ENCODE peak calls at places on chromosomes 2 and 18, in seven cellular contexts. One of them, this sample, is unnamed.

GRCh38 chr2:127196998-127197397 is 23.1 kb downstream of the CYP27C1 start:
- DNase-seq in ureter: no peak
- DNase-seq in astrocyte of the spinal cord: no peak
- DNase-seq in NCI-H774: peak
- DNase-seq in NCI-H345: peak
- DNase-seq in stimulated activated naive CD8-positive, alpha-beta T cell treated with anti-CD3 and anti-CD28 coated beads, Interleukin-15, Interleukin-2, amounts not matched to agents 100 U/mL and 50 U/mL, for 24 hours: no peak
- DNase-seq in ACHN: no peak
- DNase-seq in this sample: no peak

GRCh38 chr2:85995648-85996529 is 107.1 kb upstream of the ST3GAL5 start:
- DNase-seq in ureter: peak
- DNase-seq in astrocyte of the spinal cord: no peak
- DNase-seq in NCI-H774: no peak
- DNase-seq in NCI-H345: no peak
- DNase-seq in stimulated activated naive CD8-positive, alpha-beta T cell treated with anti-CD3 and anti-CD28 coated beads, Interleukin-15, Interleukin-2, amounts not matched to agents 100 U/mL and 50 U/mL, for 24 hours: no peak
- DNase-seq in ACHN: no peak
- DNase-seq in this sample: no peak

GRCh38 chr2:217451634-217452033 is 551.2 kb downstream of the TNS1 start:
- DNase-seq in ureter: no peak
- DNase-seq in astrocyte of the spinal cord: peak
- DNase-seq in NCI-H774: no peak
- DNase-seq in NCI-H345: no peak
- DNase-seq in stimulated activated naive CD8-positive, alpha-beta T cell treated with anti-CD3 and anti-CD28 coated beads, Interleukin-15, Interleukin-2, amounts not matched to agents 100 U/mL and 50 U/mL, for 24 hours: peak
- DNase-seq in ACHN: peak
- DNase-seq in this sample: no peak

GRCh38 chr2:240812301-240812680 is 7.7 kb downstream of the KIF1A start:
- DNase-seq in ureter: no peak
- DNase-seq in astrocyte of the spinal cord: no peak
- DNase-seq in NCI-H774: no peak
- DNase-seq in NCI-H345: no peak
- DNase-seq in stimulated activated naive CD8-positive, alpha-beta T cell treated with anti-CD3 and anti-CD28 coated beads, Interleukin-15, Interleukin-2, amounts not matched to agents 100 U/mL and 50 U/mL, for 24 hours: no peak
- DNase-seq in ACHN: no peak
- DNase-seq in this sample: peak

GRCh38 chr2:241546771-241547498 is 11.6 kb upstream of the BOK start:
- DNase-seq in ureter: no peak
- DNase-seq in astrocyte of the spinal cord: peak
- DNase-seq in NCI-H774: no peak
- DNase-seq in NCI-H345: no peak
- DNase-seq in stimulated activated naive CD8-positive, alpha-beta T cell treated with anti-CD3 and anti-CD28 coated beads, Interleukin-15, Interleukin-2, amounts not matched to agents 100 U/mL and 50 U/mL, for 24 hours: no peak
- DNase-seq in ACHN: peak
- DNase-seq in this sample: no peak

GRCh38 chr2:20378891-20379519 is 28.4 kb upstream of the PUM2 start:
- DNase-seq in ureter: peak
- DNase-seq in astrocyte of the spinal cord: peak
- DNase-seq in NCI-H774: peak
- DNase-seq in NCI-H345: peak
- DNase-seq in stimulated activated naive CD8-positive, alpha-beta T cell treated with anti-CD3 and anti-CD28 coated beads, Interleukin-15, Interleukin-2, amounts not matched to agents 100 U/mL and 50 U/mL, for 24 hours: no peak
- DNase-seq in ACHN: peak
- DNase-seq in this sample: peak

GRCh38 chr2:95079455-95079776 is 42.2 kb downstream of the MRPS5 start:
- DNase-seq in ureter: no peak
- DNase-seq in astrocyte of the spinal cord: no peak
- DNase-seq in NCI-H774: no peak
- DNase-seq in NCI-H345: no peak
- DNase-seq in stimulated activated naive CD8-positive, alpha-beta T cell treated with anti-CD3 and anti-CD28 coated beads, Interleukin-15, Interleukin-2, amounts not matched to agents 100 U/mL and 50 U/mL, for 24 hours: no peak
- DNase-seq in ACHN: no peak
- DNase-seq in this sample: no peak

GRCh38 chr2:164515030-164515429 is 106.3 kb downstream of the GRB14 start:
- DNase-seq in ureter: no peak
- DNase-seq in astrocyte of the spinal cord: no peak
- DNase-seq in NCI-H774: no peak
- DNase-seq in NCI-H345: peak
- DNase-seq in stimulated activated naive CD8-positive, alpha-beta T cell treated with anti-CD3 and anti-CD28 coated beads, Interleukin-15, Interleukin-2, amounts not matched to agents 100 U/mL and 50 U/mL, for 24 hours: no peak
- DNase-seq in ACHN: no peak
- DNase-seq in this sample: no peak

GRCh38 chr18:22689711-22690110 is 243.4 kb upstream of the RBBP8 start:
- DNase-seq in ureter: no peak
- DNase-seq in astrocyte of the spinal cord: no peak
- DNase-seq in NCI-H774: no peak
- DNase-seq in NCI-H345: no peak
- DNase-seq in stimulated activated naive CD8-positive, alpha-beta T cell treated with anti-CD3 and anti-CD28 coated beads, Interleukin-15, Interleukin-2, amounts not matched to agents 100 U/mL and 50 U/mL, for 24 hours: no peak
- DNase-seq in ACHN: no peak
- DNase-seq in this sample: no peak

GRCh38 chr18:8153887-8154583 is 455.2 kb upstream of the RAB12 start:
- DNase-seq in ureter: no peak
- DNase-seq in astrocyte of the spinal cord: peak
- DNase-seq in NCI-H774: no peak
- DNase-seq in NCI-H345: no peak
- DNase-seq in stimulated activated naive CD8-positive, alpha-beta T cell treated with anti-CD3 and anti-CD28 coated beads, Interleukin-15, Interleukin-2, amounts not matched to agents 100 U/mL and 50 U/mL, for 24 hours: no peak
- DNase-seq in ACHN: peak
- DNase-seq in this sample: no peak

GRCh38 chr2:9333591-9334171 is 89.6 kb downstream of the ITGB1BP1 start:
- DNase-seq in ureter: peak
- DNase-seq in astrocyte of the spinal cord: peak
- DNase-seq in NCI-H774: peak
- DNase-seq in NCI-H345: peak
- DNase-seq in stimulated activated naive CD8-positive, alpha-beta T cell treated with anti-CD3 and anti-CD28 coated beads, Interleukin-15, Interleukin-2, amounts not matched to agents 100 U/mL and 50 U/mL, for 24 hours: no peak
- DNase-seq in ACHN: peak
- DNase-seq in this sample: no peak

GRCh38 chr18:30134020-30134419 is 908.5 kb downstream of the DSC3 start:
- DNase-seq in ureter: no peak
- DNase-seq in astrocyte of the spinal cord: no peak
- DNase-seq in NCI-H774: no peak
- DNase-seq in NCI-H345: no peak
- DNase-seq in stimulated activated naive CD8-positive, alpha-beta T cell treated with anti-CD3 and anti-CD28 coated beads, Interleukin-15, Interleukin-2, amounts not matched to agents 100 U/mL and 50 U/mL, for 24 hours: no peak
- DNase-seq in ACHN: no peak
- DNase-seq in this sample: no peak

GRCh38 chr2:30664761-30665358 is 142.4 kb downstream of the CAPN13 start:
- DNase-seq in ureter: peak
- DNase-seq in astrocyte of the spinal cord: peak
- DNase-seq in NCI-H774: no peak
- DNase-seq in NCI-H345: no peak
- DNase-seq in stimulated activated naive CD8-positive, alpha-beta T cell treated with anti-CD3 and anti-CD28 coated beads, Interleukin-15, Interleukin-2, amounts not matched to agents 100 U/mL and 50 U/mL, for 24 hours: peak
- DNase-seq in ACHN: peak
- DNase-seq in this sample: peak

GRCh38 chr2:197356136-197356535 is 45.6 kb upstream of the ANKRD44 start:
- DNase-seq in ureter: no peak
- DNase-seq in astrocyte of the spinal cord: no peak
- DNase-seq in NCI-H774: no peak
- DNase-seq in NCI-H345: no peak
- DNase-seq in stimulated activated naive CD8-positive, alpha-beta T cell treated with anti-CD3 and anti-CD28 coated beads, Interleukin-15, Interleukin-2, amounts not matched to agents 100 U/mL and 50 U/mL, for 24 hours: no peak
- DNase-seq in ACHN: no peak
- DNase-seq in this sample: no peak

GRCh38 chr2:27735263-27735904 is 36.1 kb upstream of the MRPL33 start:
- DNase-seq in ureter: peak
- DNase-seq in astrocyte of the spinal cord: peak
- DNase-seq in NCI-H774: peak
- DNase-seq in NCI-H345: no peak
- DNase-seq in stimulated activated naive CD8-positive, alpha-beta T cell treated with anti-CD3 and anti-CD28 coated beads, Interleukin-15, Interleukin-2, amounts not matched to agents 100 U/mL and 50 U/mL, for 24 hours: peak
- DNase-seq in ACHN: peak
- DNase-seq in this sample: no peak

GRCh38 chr2:148642891-148643416 is 1.6 kb upstream of the EPC2 start:
- DNase-seq in ureter: no peak
- DNase-seq in astrocyte of the spinal cord: peak
- DNase-seq in NCI-H774: no peak
- DNase-seq in NCI-H345: no peak
- DNase-seq in stimulated activated naive CD8-positive, alpha-beta T cell treated with anti-CD3 and anti-CD28 coated beads, Interleukin-15, Interleukin-2, amounts not matched to agents 100 U/mL and 50 U/mL, for 24 hours: no peak
- DNase-seq in ACHN: no peak
- DNase-seq in this sample: no peak

GRCh38 chr2:170377469-170378207 is 199.7 kb downstream of the MYO3B start:
- DNase-seq in ureter: peak
- DNase-seq in astrocyte of the spinal cord: no peak
- DNase-seq in NCI-H774: no peak
- DNase-seq in NCI-H345: no peak
- DNase-seq in stimulated activated naive CD8-positive, alpha-beta T cell treated with anti-CD3 and anti-CD28 coated beads, Interleukin-15, Interleukin-2, amounts not matched to agents 100 U/mL and 50 U/mL, for 24 hours: no peak
- DNase-seq in ACHN: peak
- DNase-seq in this sample: no peak

GRCh38 chr2:54404270-54404669 is 51.9 kb upstream of the SPTBN1 start:
- DNase-seq in ureter: no peak
- DNase-seq in astrocyte of the spinal cord: no peak
- DNase-seq in NCI-H774: no peak
- DNase-seq in NCI-H345: no peak
- DNase-seq in stimulated activated naive CD8-positive, alpha-beta T cell treated with anti-CD3 and anti-CD28 coated beads, Interleukin-15, Interleukin-2, amounts not matched to agents 100 U/mL and 50 U/mL, for 24 hours: no peak
- DNase-seq in ACHN: no peak
- DNase-seq in this sample: no peak

GRCh38 chr18:9885170-9886004 is at the start of gene TXNDC2:
- DNase-seq in ureter: no peak
- DNase-seq in astrocyte of the spinal cord: peak
- DNase-seq in NCI-H774: no peak
- DNase-seq in NCI-H345: no peak
- DNase-seq in stimulated activated naive CD8-positive, alpha-beta T cell treated with anti-CD3 and anti-CD28 coated beads, Interleukin-15, Interleukin-2, amounts not matched to agents 100 U/mL and 50 U/mL, for 24 hours: no peak
- DNase-seq in ACHN: no peak
- DNase-seq in this sample: no peak

GRCh38 chr2:160287476-160287875 is 87.4 kb upstream of the ITGB6 start:
- DNase-seq in ureter: no peak
- DNase-seq in astrocyte of the spinal cord: no peak
- DNase-seq in NCI-H774: no peak
- DNase-seq in NCI-H345: no peak
- DNase-seq in stimulated activated naive CD8-positive, alpha-beta T cell treated with anti-CD3 and anti-CD28 coated beads, Interleukin-15, Interleukin-2, amounts not matched to agents 100 U/mL and 50 U/mL, for 24 hours: no peak
- DNase-seq in ACHN: no peak
- DNase-seq in this sample: no peak

GRCh38 chr2:224946911-224947310 is 95.4 kb downstream of the DOCK10 start:
- DNase-seq in ureter: no peak
- DNase-seq in astrocyte of the spinal cord: peak
- DNase-seq in NCI-H774: no peak
- DNase-seq in NCI-H345: no peak
- DNase-seq in stimulated activated naive CD8-positive, alpha-beta T cell treated with anti-CD3 and anti-CD28 coated beads, Interleukin-15, Interleukin-2, amounts not matched to agents 100 U/mL and 50 U/mL, for 24 hours: no peak
- DNase-seq in ACHN: no peak
- DNase-seq in this sample: no peak

GRCh38 chr2:152243723-152244122 is 68.2 kb upstream of the STAM2 start:
- DNase-seq in ureter: no peak
- DNase-seq in astrocyte of the spinal cord: peak
- DNase-seq in NCI-H774: no peak
- DNase-seq in NCI-H345: no peak
- DNase-seq in stimulated activated naive CD8-positive, alpha-beta T cell treated with anti-CD3 and anti-CD28 coated beads, Interleukin-15, Interleukin-2, amounts not matched to agents 100 U/mL and 50 U/mL, for 24 hours: no peak
- DNase-seq in ACHN: no peak
- DNase-seq in this sample: no peak

GRCh38 chr2:237692601-237693079 is 65.3 kb downstream of the LRRFIP1 start:
- DNase-seq in ureter: no peak
- DNase-seq in astrocyte of the spinal cord: no peak
- DNase-seq in NCI-H774: no peak
- DNase-seq in NCI-H345: peak
- DNase-seq in stimulated activated naive CD8-positive, alpha-beta T cell treated with anti-CD3 and anti-CD28 coated beads, Interleukin-15, Interleukin-2, amounts not matched to agents 100 U/mL and 50 U/mL, for 24 hours: no peak
- DNase-seq in ACHN: peak
- DNase-seq in this sample: no peak

GRCh38 chr18:53911200-53911599 is 313.3 kb downstream of the MBD2 start:
- DNase-seq in ureter: no peak
- DNase-seq in astrocyte of the spinal cord: no peak
- DNase-seq in NCI-H774: no peak
- DNase-seq in NCI-H345: no peak
- DNase-seq in stimulated activated naive CD8-positive, alpha-beta T cell treated with anti-CD3 and anti-CD28 coated beads, Interleukin-15, Interleukin-2, amounts not matched to agents 100 U/mL and 50 U/mL, for 24 hours: no peak
- DNase-seq in ACHN: no peak
- DNase-seq in this sample: no peak

GRCh38 chr18:45764000-45764686 is 40.2 kb downstream of the SLC14A1 start:
- DNase-seq in ureter: no peak
- DNase-seq in astrocyte of the spinal cord: peak
- DNase-seq in NCI-H774: no peak
- DNase-seq in NCI-H345: no peak
- DNase-seq in stimulated activated naive CD8-positive, alpha-beta T cell treated with anti-CD3 and anti-CD28 coated beads, Interleukin-15, Interleukin-2, amounts not matched to agents 100 U/mL and 50 U/mL, for 24 hours: no peak
- DNase-seq in ACHN: no peak
- DNase-seq in this sample: no peak

GRCh38 chr2:229909090-229909489 is 12.7 kb downstream of the TRIP12 start:
- DNase-seq in ureter: no peak
- DNase-seq in astrocyte of the spinal cord: no peak
- DNase-seq in NCI-H774: no peak
- DNase-seq in NCI-H345: no peak
- DNase-seq in stimulated activated naive CD8-positive, alpha-beta T cell treated with anti-CD3 and anti-CD28 coated beads, Interleukin-15, Interleukin-2, amounts not matched to agents 100 U/mL and 50 U/mL, for 24 hours: no peak
- DNase-seq in ACHN: no peak
- DNase-seq in this sample: no peak

GRCh38 chr2:176161817-176162626 is 4.9 kb downstream of the HOXD3 start:
- DNase-seq in ureter: no peak
- DNase-seq in astrocyte of the spinal cord: peak
- DNase-seq in NCI-H774: no peak
- DNase-seq in NCI-H345: no peak
- DNase-seq in stimulated activated naive CD8-positive, alpha-beta T cell treated with anti-CD3 and anti-CD28 coated beads, Interleukin-15, Interleukin-2, amounts not matched to agents 100 U/mL and 50 U/mL, for 24 hours: no peak
- DNase-seq in ACHN: no peak
- DNase-seq in this sample: no peak

GRCh38 chr18:12857215-12857924 is 26.7 kb downstream of the PTPN2 start:
- DNase-seq in ureter: no peak
- DNase-seq in astrocyte of the spinal cord: no peak
- DNase-seq in NCI-H774: no peak
- DNase-seq in NCI-H345: no peak
- DNase-seq in stimulated activated naive CD8-positive, alpha-beta T cell treated with anti-CD3 and anti-CD28 coated beads, Interleukin-15, Interleukin-2, amounts not matched to agents 100 U/mL and 50 U/mL, for 24 hours: peak
- DNase-seq in ACHN: no peak
- DNase-seq in this sample: no peak

GRCh38 chr2:223970343-223971128 is 13.3 kb downstream of the MRPL44 start:
- DNase-seq in ureter: no peak
- DNase-seq in astrocyte of the spinal cord: peak
- DNase-seq in NCI-H774: peak
- DNase-seq in NCI-H345: peak
- DNase-seq in stimulated activated naive CD8-positive, alpha-beta T cell treated with anti-CD3 and anti-CD28 coated beads, Interleukin-15, Interleukin-2, amounts not matched to agents 100 U/mL and 50 U/mL, for 24 hours: peak
- DNase-seq in ACHN: peak
- DNase-seq in this sample: no peak

GRCh38 chr2:229920011-229920781 is 1.6 kb downstream of the TRIP12 start:
- DNase-seq in ureter: no peak
- DNase-seq in astrocyte of the spinal cord: peak
- DNase-seq in NCI-H774: no peak
- DNase-seq in NCI-H345: no peak
- DNase-seq in stimulated activated naive CD8-positive, alpha-beta T cell treated with anti-CD3 and anti-CD28 coated beads, Interleukin-15, Interleukin-2, amounts not matched to agents 100 U/mL and 50 U/mL, for 24 hours: peak
- DNase-seq in ACHN: peak
- DNase-seq in this sample: peak

GRCh38 chr2:127175821-127176354 is 44.2 kb downstream of the CYP27C1 start:
- DNase-seq in ureter: peak
- DNase-seq in astrocyte of the spinal cord: no peak
- DNase-seq in NCI-H774: no peak
- DNase-seq in NCI-H345: no peak
- DNase-seq in stimulated activated naive CD8-positive, alpha-beta T cell treated with anti-CD3 and anti-CD28 coated beads, Interleukin-15, Interleukin-2, amounts not matched to agents 100 U/mL and 50 U/mL, for 24 hours: no peak
- DNase-seq in ACHN: no peak
- DNase-seq in this sample: no peak

GRCh38 chr18:58556333-58557012 is 72.4 kb downstream of the ALPK2 start:
- DNase-seq in ureter: no peak
- DNase-seq in astrocyte of the spinal cord: no peak
- DNase-seq in NCI-H774: no peak
- DNase-seq in NCI-H345: no peak
- DNase-seq in stimulated activated naive CD8-positive, alpha-beta T cell treated with anti-CD3 and anti-CD28 coated beads, Interleukin-15, Interleukin-2, amounts not matched to agents 100 U/mL and 50 U/mL, for 24 hours: no peak
- DNase-seq in ACHN: no peak
- DNase-seq in this sample: no peak

This sample was measured in osteocyte.